ENCODE peak calls at places on chromosomes 7 and 10, in five cellular contexts. One of them, this sample, is unnamed.

GRCh38 chr7:12423355-12423994 is 19.8 kb upstream of the VWDE start:
- DNase-seq in ureter: no peak
- DNase-seq in ACHN: no peak
- DNase-seq in T-cell: no peak
- DNase-seq in endothelial cell: no peak
- DNase-seq in this sample: no peak

GRCh38 chr10:84896909-84897308 is 568.5 kb downstream of the CCSER2 start:
- DNase-seq in ureter: no peak
- DNase-seq in ACHN: no peak
- DNase-seq in T-cell: no peak
- DNase-seq in endothelial cell: no peak
- DNase-seq in this sample: no peak

GRCh38 chr7:64999165-65000004 is 7.1 kb downstream of the ERV3-1 start:
- DNase-seq in ureter: no peak
- DNase-seq in ACHN: no peak
- DNase-seq in T-cell: no peak
- DNase-seq in endothelial cell: peak
- DNase-seq in this sample: peak

GRCh38 chr10:79082631-79083581 is 14.1 kb downstream of the ZMIZ1 start:
- DNase-seq in ureter: no peak
- DNase-seq in ACHN: no peak
- DNase-seq in T-cell: no peak
- DNase-seq in endothelial cell: no peak
- DNase-seq in this sample: no peak

GRCh38 chr10:75181073-75181472 is 29.5 kb upstream of the VDAC2 start:
- DNase-seq in ureter: no peak
- DNase-seq in ACHN: no peak
- DNase-seq in T-cell: no peak
- DNase-seq in endothelial cell: no peak
- DNase-seq in this sample: no peak

GRCh38 chr7:153457796-153458195 is 594.4 kb upstream of the DPP6 start:
- DNase-seq in ureter: no peak
- DNase-seq in ACHN: no peak
- DNase-seq in T-cell: no peak
- DNase-seq in endothelial cell: no peak
- DNase-seq in this sample: no peak

GRCh38 chr10:123367181-123367580 is 213.0 kb downstream of the BUB3 start:
- DNase-seq in ureter: no peak
- DNase-seq in ACHN: no peak
- DNase-seq in T-cell: no peak
- DNase-seq in endothelial cell: no peak
- DNase-seq in this sample: no peak

GRCh38 chr10:28958468-28958867 is 281.1 kb downstream of the BAMBI start:
- DNase-seq in ureter: no peak
- DNase-seq in ACHN: no peak
- DNase-seq in T-cell: no peak
- DNase-seq in endothelial cell: no peak
- DNase-seq in this sample: no peak

GRCh38 chr7:93551063-93551895 is 23.2 kb downstream of the CALCR start:
- DNase-seq in ureter: no peak
- DNase-seq in ACHN: peak
- DNase-seq in T-cell: no peak
- DNase-seq in endothelial cell: peak
- DNase-seq in this sample: no peak

GRCh38 chr10:102984086-102984485 is 66.0 kb downstream of the CNNM2 start:
- DNase-seq in ureter: no peak
- DNase-seq in ACHN: no peak
- DNase-seq in T-cell: no peak
- DNase-seq in endothelial cell: no peak
- DNase-seq in this sample: no peak

GRCh38 chr7:157954901-157955300 is 618.1 kb downstream of the DNAJB6 start:
- DNase-seq in ureter: no peak
- DNase-seq in ACHN: no peak
- DNase-seq in T-cell: no peak
- DNase-seq in endothelial cell: no peak
- DNase-seq in this sample: no peak

GRCh38 chr10:100346351-100346764 is 675 bp upstream of the SCD start:
- DNase-seq in ureter: peak
- DNase-seq in ACHN: peak
- DNase-seq in T-cell: no peak
- DNase-seq in endothelial cell: peak
- DNase-seq in this sample: peak

GRCh38 chr7:43873300-43873699 is 4.0 kb upstream of the MRPS24 start:
- DNase-seq in ureter: peak
- DNase-seq in ACHN: no peak
- DNase-seq in T-cell: no peak
- DNase-seq in endothelial cell: no peak
- DNase-seq in this sample: no peak

GRCh38 chr7:40717242-40717641 is 582.4 kb downstream of the SUGCT start:
- DNase-seq in ureter: peak
- DNase-seq in ACHN: peak
- DNase-seq in T-cell: no peak
- DNase-seq in endothelial cell: peak
- DNase-seq in this sample: peak

GRCh38 chr7:29483219-29484104 is 80.2 kb upstream of the PRR15 start:
- DNase-seq in ureter: no peak
- DNase-seq in ACHN: no peak
- DNase-seq in T-cell: no peak
- DNase-seq in endothelial cell: no peak
- DNase-seq in this sample: no peak

GRCh38 chr7:81687062-81687461 is 82.8 kb downstream of the HGF start:
- DNase-seq in ureter: no peak
- DNase-seq in ACHN: no peak
- DNase-seq in T-cell: no peak
- DNase-seq in endothelial cell: no peak
- DNase-seq in this sample: no peak

GRCh38 chr7:111535142-111535541 is 27.1 kb downstream of the IMMP2L start:
- DNase-seq in ureter: no peak
- DNase-seq in ACHN: no peak
- DNase-seq in T-cell: no peak
- DNase-seq in endothelial cell: no peak
- DNase-seq in this sample: no peak

GRCh38 chr10:133168617-133169031 is 8.6 kb downstream of the KNDC1 start:
- DNase-seq in ureter: no peak
- DNase-seq in ACHN: no peak
- DNase-seq in T-cell: no peak
- DNase-seq in endothelial cell: no peak
- DNase-seq in this sample: no peak

GRCh38 chr10:15856328-15857000 is 3.8 kb downstream of the MINDY3 start:
- DNase-seq in ureter: no peak
- DNase-seq in ACHN: no peak
- DNase-seq in T-cell: no peak
- DNase-seq in endothelial cell: no peak
- DNase-seq in this sample: no peak

GRCh38 chr7:75565129-75565528 is 73.0 kb downstream of the SPDYE5 start:
- DNase-seq in ureter: peak
- DNase-seq in ACHN: peak
- DNase-seq in T-cell: no peak
- DNase-seq in endothelial cell: no peak
- DNase-seq in this sample: peak

GRCh38 chr7:44288381-44288685 is 37.1 kb downstream of the CAMK2B start:
- DNase-seq in ureter: no peak
- DNase-seq in ACHN: no peak
- DNase-seq in T-cell: no peak
- DNase-seq in endothelial cell: no peak
- DNase-seq in this sample: no peak

GRCh38 chr10:121096617-121097431 is 245.7 kb downstream of the WDR11 start:
- DNase-seq in ureter: no peak
- DNase-seq in ACHN: no peak
- DNase-seq in T-cell: no peak
- DNase-seq in endothelial cell: no peak
- DNase-seq in this sample: peak

GRCh38 chr10:121313119-121313858 is 285.0 kb downstream of the FGFR2 start:
- DNase-seq in ureter: peak
- DNase-seq in ACHN: no peak
- DNase-seq in T-cell: no peak
- DNase-seq in endothelial cell: no peak
- DNase-seq in this sample: no peak

GRCh38 chr7:140509789-140510188 is 30.5 kb upstream of the MKRN1 start:
- DNase-seq in ureter: no peak
- DNase-seq in ACHN: no peak
- DNase-seq in T-cell: no peak
- DNase-seq in endothelial cell: no peak
- DNase-seq in this sample: no peak

GRCh38 chr7:44798649-44799275 is 2.3 kb downstream of the PPIA start:
- DNase-seq in ureter: no peak
- DNase-seq in ACHN: no peak
- DNase-seq in T-cell: no peak
- DNase-seq in endothelial cell: no peak
- DNase-seq in this sample: no peak